ENCODE peak calls at places on chromosomes 13 and 19, in nine cellular contexts. I is tibial nerve; X is left lung; G is astrocyte; U is psoas muscle; H is SK-N-MC; E is heart left ventricle; W is CD4-positive, alpha-beta memory T cell; J is upper lobe of right lung. D is an unnamed sample.
A peak's percentile ranks its signal among the peaks of the same experiment; 100 is the strongest.

GRCh38 chr13:106349080-106349841 is 186.2 kb downstream of the EFNB2 start:
- DNase-seq in I (no peak), X (peak; percentile 69), G (peak; percentile 57), U (no peak), H (no peak), E (no peak), W (no peak), J (peak; percentile 69), D (peak; percentile 47)

GRCh38 chr19:6062274-6062673 is 48.0 kb downstream of the RFX2 start:
- DNase-seq in I (no peak), X (peak; percentile 82), G (peak; percentile 40), U (peak; percentile 50), H (no peak), E (no peak), W (no peak), J (peak; percentile 79), D (no peak)

GRCh38 chr19:8396563-8397203 is 6.5 kb downstream of the RAB11B start:
- DNase-seq in I (peak; percentile 43), X (peak; percentile 88), G (peak; percentile 23), U (peak; percentile 73), H (no peak), E (peak; percentile 89), W (peak; percentile 57), J (peak; percentile 85), D (peak; percentile 70)

GRCh38 chr19:18262917-18263316 is 11.3 kb downstream of the IQCN start:
- DNase-seq in I (no peak), X (no peak), G (no peak), U (no peak), H (no peak), E (no peak), W (no peak), J (no peak), D (no peak)

GRCh38 chr13:101829484-101829883 is 377.0 kb downstream of the ITGBL1 start:
- DNase-seq in I (no peak), X (no peak), G (no peak), U (no peak), H (no peak), E (no peak), W (no peak), J (no peak), D (no peak)

GRCh38 chr13:112374271-112374670 is 1.9 kb upstream of the SPACA7 start:
- DNase-seq in I (no peak), X (no peak), G (no peak), U (no peak), H (no peak), E (no peak), W (no peak), J (no peak), D (no peak)

GRCh38 chr13:46149272-46150133 is 32.5 kb downstream of the LCP1 start:
- DNase-seq in I (no peak), X (no peak), G (peak; percentile 69), U (no peak), H (no peak), E (no peak), W (no peak), J (no peak), D (no peak)

GRCh38 chr19:45182758-45183157 is 4.2 kb downstream of the BLOC1S3 start:
- DNase-seq in I (no peak), X (no peak), G (no peak), U (no peak), H (no peak), E (no peak), W (no peak), J (no peak), D (no peak)

GRCh38 chr13:50161052-50161451 is 145.8 kb downstream of the KCNRG start:
- DNase-seq in I (no peak), X (no peak), G (peak; percentile 42), U (no peak), H (no peak), E (no peak), W (no peak), J (no peak), D (no peak)

GRCh38 chr19:13163609-13164364 is 13.6 kb downstream of the IER2 start:
- DNase-seq in I (peak; percentile 62), X (peak; percentile 91), G (peak; percentile 70), U (peak; percentile 73), H (no peak), E (peak; percentile 83), W (no peak), J (peak; percentile 86), D (peak; percentile 95)

GRCh38 chr13:104414771-104415170 is 1348.6 kb upstream of the SLC10A2 start:
- DNase-seq in I (no peak), X (no peak), G (peak; percentile 1), U (no peak), H (no peak), E (no peak), W (no peak), J (no peak), D (no peak)

GRCh38 chr19:35509861-35510625 is 3.4 kb downstream of the DMKN start:
- DNase-seq in I (peak; percentile 66), X (peak; percentile 96), G (no peak), U (peak; percentile 67), H (no peak), E (peak; percentile 86), W (peak; percentile 56), J (peak; percentile 94), D (peak; percentile 61)
- H3K27ac ChIP-seq in I (no peak overlapping the region), X (peak overlapping the region; percentile 80), G (no peak overlapping the region), U (no peak overlapping the region), H (no peak overlapping the region), E (no peak overlapping the region), W (no peak overlapping the region), J (peak overlapping the region; percentile 86), D (peak overlapping the region; percentile 82)

GRCh38 chr19:478236-478888 is 17.5 kb upstream of the SHC2 start:
- DNase-seq in I (no peak), X (peak; percentile 59), G (no peak), U (peak; percentile 13), H (no peak), E (no peak), W (no peak), J (no peak), D (no peak)

GRCh38 chr19:482186-483041 is 13.9 kb upstream of the MADCAM1 start:
- DNase-seq in I (no peak), X (peak; percentile 29), G (no peak), U (no peak), H (no peak), E (no peak), W (no peak), J (no peak), D (no peak)

GRCh38 chr19:484494-484893 is 11.8 kb upstream of the MADCAM1 start:
- DNase-seq in I (no peak), X (peak; percentile 73), G (no peak), U (no peak), H (no peak), E (no peak), W (no peak), J (peak; percentile 58), D (no peak)

GRCh38 chr19:483332-484072 is 12.8 kb upstream of the MADCAM1 start:
- DNase-seq in I (no peak), X (peak; percentile 63), G (no peak), U (no peak), H (no peak), E (no peak), W (no peak), J (peak; percentile 52), D (no peak)

DNA sequence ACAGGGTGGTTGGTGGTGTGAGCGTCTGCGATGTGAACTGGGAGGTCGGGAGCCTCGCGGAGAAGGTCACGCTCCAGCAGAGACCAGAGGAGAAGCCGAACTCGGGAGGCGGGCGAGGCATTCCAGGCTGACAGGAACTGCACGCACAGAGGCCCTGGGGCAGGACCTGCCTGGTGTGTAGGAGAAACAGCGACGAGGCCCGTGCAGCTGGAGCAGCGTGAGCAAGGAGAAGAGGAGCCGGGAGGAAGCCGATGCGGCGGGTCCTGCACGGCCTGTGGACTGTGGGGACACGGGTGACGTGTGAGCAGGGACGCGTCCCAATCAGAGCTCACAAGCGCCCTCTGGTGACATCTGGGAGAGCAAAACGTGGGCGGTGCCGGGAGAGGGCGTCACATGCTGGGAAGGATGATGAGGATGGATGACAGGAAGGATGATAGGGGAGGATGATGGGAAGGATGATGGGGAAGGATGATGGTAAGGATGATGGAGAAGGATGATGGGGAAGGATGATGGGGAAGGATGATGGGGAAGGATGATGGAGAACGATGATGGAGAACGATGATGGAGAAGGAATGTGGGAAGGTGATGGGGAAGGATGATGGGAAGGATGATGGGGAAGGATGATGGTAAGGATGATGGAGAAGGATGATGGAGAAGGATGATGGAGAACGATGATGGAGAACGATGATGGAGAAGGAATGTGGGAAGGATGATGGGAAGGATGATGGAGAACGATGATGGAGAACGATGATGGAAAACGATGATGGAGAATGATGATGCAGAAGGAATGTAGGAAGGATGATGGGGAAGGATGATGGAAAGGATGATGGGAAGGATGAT is 16.1 kb upstream of the MADCAM1 start:
- DNase-seq in I (peak; percentile 86), X (peak; percentile 86), G (no peak), U (peak; percentile 84), H (no peak), E (peak; percentile 91), W (no peak), J (peak; percentile 90), D (peak; percentile 84)
- H3K4me3 ChIP-seq in I (no peak overlapping the region), X (no peak overlapping the region), G (no peak overlapping the region), U (peak overlapping the region; percentile 55), H (peak overlapping the region; percentile 18), E (no peak overlapping the region), W (no peak overlapping the region), J (peak overlapping the region; percentile 38), D (no peak overlapping the region)

GRCh38 chr19:10510301-10510802 is 6.9 kb downstream of the S1PR5 start:
- DNase-seq in I (no peak), X (peak; percentile 72), G (no peak), U (no peak), H (no peak), E (no peak), W (peak; percentile 53), J (no peak), D (peak; percentile 69)
- H3K36me3 ChIP-seq in I (no peaks in the 10 kb centered on the region), X (no peaks in the 10 kb centered on the region), G (no peaks in the 10 kb centered on the region), U (no peaks in the 10 kb centered on the region), H (no peaks in the 10 kb centered on the region), E (no peaks in the 10 kb centered on the region), W (no peaks in the 10 kb centered on the region), J (no peaks in the 10 kb centered on the region), D (no peaks in the 10 kb centered on the region)

GRCh38 chr19:1292419-1293151 is 6.9 kb downstream of the EFNA2 start:
- DNase-seq in I (no peak), X (no peak), G (no peak), U (no peak), H (no peak), E (no peak), W (no peak), J (no peak), D (no peak)
- H3K27ac ChIP-seq in I (no peak overlapping the region), X (no peak overlapping the region), G (no peak overlapping the region), U (no peak overlapping the region), H (no peak overlapping the region), E (no peak overlapping the region), W (no peak overlapping the region), J (no peak overlapping the region), D (no peak overlapping the region)

DNA sequence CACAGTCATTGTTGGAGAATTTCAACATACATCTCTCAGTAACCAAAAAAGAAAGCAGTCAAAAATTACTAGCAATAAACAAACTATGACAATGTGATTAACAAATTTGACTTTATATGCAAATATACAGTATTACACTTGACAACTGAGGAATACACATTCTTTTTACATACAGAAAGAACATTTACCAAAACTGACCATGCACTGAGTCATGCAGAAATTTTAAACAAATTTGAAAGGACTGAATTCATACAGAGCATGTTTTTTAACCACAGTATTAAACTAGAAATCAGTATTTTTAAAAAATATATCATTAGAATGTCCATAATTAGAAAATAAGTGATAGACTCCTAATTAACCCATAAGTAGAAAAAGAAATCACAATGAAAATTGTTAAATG is 420.1 kb downstream of the TBC1D4 start:
- DNase-seq in I (no peak), X (no peak), G (no peak), U (no peak), H (no peak), E (no peak), W (no peak), J (no peak), D (no peak)
- H3K4me3 ChIP-seq in I (no peak overlapping the region), X (no peak overlapping the region), G (no peak overlapping the region), U (no peak overlapping the region), H (no peak overlapping the region), E (no peak overlapping the region), W (no peak overlapping the region), J (no peak overlapping the region), D (no peak overlapping the region)

GRCh38 chr19:53086949-53087348 is 16.3 kb downstream of the ZNF160 start:
- DNase-seq in I (no peak), X (no peak), G (no peak), U (peak; percentile 49), H (no peak), E (peak; percentile 69), W (no peak), J (no peak), D (no peak)
- H3K36me3 ChIP-seq in I (no peaks in the 10 kb centered on the region), X (peaks cover 97% of the 10 kb centered on the region), G (peaks cover 25% of the 10 kb centered on the region), U (peaks cover 94% of the 10 kb centered on the region), H (peaks cover 54% of the 10 kb centered on the region), E (peaks cover 85% of the 10 kb centered on the region), W (peaks cover 61% of the 10 kb centered on the region), J (peaks cover 87% of the 10 kb centered on the region), D (peaks cover 36% of the 10 kb centered on the region)